ENCODE peak calls at places on chromosomes 12 and 14, in four cellular contexts. W is mesendoderm, U is A549, Z is adrenal gland. X is an unnamed sample.
A peak's percentile ranks its signal among the peaks of the same experiment; 100 is the strongest.

GRCh38 chr12:26196424-26196722 is 1.0 kb downstream of the SSPN start:
- DNase-seq in W (no peak), U (no peak), Z (no peak), X (no peak)

GRCh38 chr12:121536929-121537813 is 43.7 kb downstream of the KDM2B start:
- DNase-seq in W (peak; percentile 52), U (peak; percentile 76), Z (peak; percentile 92), X (peak; percentile 56)

GRCh38 chr14:23573384-23573783 is 5.2 kb downstream of the JPH4 start:
- DNase-seq in W (no peak), U (no peak), Z (no peak), X (no peak)

GRCh38 chr12:110513842-110514241 is 11.7 kb downstream of the RAD9B start:
- DNase-seq in W (no peak), U (no peak), Z (no peak), X (no peak)

GRCh38 chr12:576613-577110 is 86.6 kb downstream of the NINJ2 start:
- DNase-seq in W (no peak), U (no peak), Z (no peak), X (no peak)

GRCh38 chr12:1758887-1759286 is 61.5 kb upstream of the LRTM2 start:
- DNase-seq in W (no peak), U (no peak), Z (no peak), X (no peak)

GRCh38 chr14:51616724-51617409 is 34.8 kb upstream of the FRMD6 start:
- DNase-seq in W (no peak), U (peak; percentile 64), Z (peak; percentile 71), X (no peak)

GRCh38 chr12:71552728-71553501 is 110.7 kb downstream of the ZFC3H1 start:
- DNase-seq in W (peak; percentile 57), U (no peak), Z (no peak), X (no peak)

GRCh38 chr14:68939893-68940613 is 39.0 kb downstream of the ACTN1 start:
- DNase-seq in W (peak; percentile 96), U (peak; percentile 98), Z (peak; percentile 61), X (no peak)

GRCh38 chr12:64392221-64392620 is 1.7 kb upstream of the C12orf56 start:
- DNase-seq in W (peak; percentile 63), U (peak; percentile 74), Z (no peak), X (no peak)

DNA sequence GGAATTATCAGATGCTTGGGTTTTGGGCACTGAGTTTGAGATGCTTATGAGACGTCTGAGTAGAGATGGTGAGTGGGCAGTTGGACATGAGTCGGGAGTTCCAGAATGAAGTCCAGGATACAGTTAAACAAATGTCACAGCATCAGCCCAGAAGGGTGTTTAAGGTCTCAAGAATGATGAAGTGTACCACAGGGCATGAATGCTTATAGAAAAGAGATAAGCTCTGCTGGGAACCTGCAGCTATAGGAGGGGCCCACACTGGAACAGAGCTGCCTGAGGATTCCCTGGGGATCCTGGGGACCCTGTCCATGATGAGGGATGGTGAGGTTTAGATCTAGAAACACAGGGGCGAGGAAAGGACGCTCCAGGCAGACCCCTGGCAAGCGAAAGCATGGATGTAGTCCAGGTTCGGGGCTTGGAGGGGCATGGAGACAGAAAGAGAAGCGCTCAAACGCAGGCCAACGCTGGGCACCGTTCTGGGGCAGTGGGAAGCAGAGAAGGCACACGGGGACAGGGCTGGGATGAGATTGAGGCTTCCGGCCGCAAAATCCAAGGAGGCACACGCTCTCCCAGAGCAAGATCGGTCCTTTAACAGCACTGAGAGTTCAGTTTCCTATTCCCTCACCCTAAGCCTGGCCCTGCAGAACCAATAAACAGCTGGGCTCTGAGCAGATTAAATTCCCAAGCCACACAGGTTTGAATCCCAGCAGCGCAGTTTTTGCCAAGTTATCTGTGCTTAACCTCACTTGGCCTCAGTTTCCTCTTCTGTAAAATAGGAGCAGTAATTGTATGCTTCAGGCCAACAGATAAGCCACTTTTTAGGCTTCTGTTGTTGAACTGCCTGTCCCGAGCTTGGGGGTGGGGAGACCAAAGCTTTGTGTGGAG is 52.9 kb downstream of the EID3 start:
- DNase-seq in W (no peak), U (peak; percentile 70), Z (no peak), X (no peak)
- H3K27ac ChIP-seq in W (no peak overlapping the region), U (peak overlapping the region; percentile 59), Z (no peak overlapping the region), X (no peak overlapping the region)

GRCh38 chr14:88005978-88006851 is 1.3 kb downstream of the GPR65 start:
- DNase-seq in W (no peak), U (no peak), Z (no peak), X (peak; percentile 86)
- H3K27ac ChIP-seq in W (no peak overlapping the region), U (no peak overlapping the region), Z (no peak overlapping the region), X (peak overlapping the region; percentile 95)

GRCh38 chr14:90383126-90383730 is 13.6 kb upstream of the CALM1 start:
- DNase-seq in W (peak; percentile 100), U (peak; percentile 100), Z (peak; percentile 99), X (peak; percentile 96)

GRCh38 chr14:90383731-90384542 is 12.9 kb upstream of the CALM1 start:
- DNase-seq in W (peak; percentile 87), U (no peak), Z (peak; percentile 63), X (peak; percentile 91)

GRCh38 chr14:90381999-90382451 is 14.8 kb upstream of the CALM1 start:
- DNase-seq in W (peak; percentile 80), U (no peak), Z (peak; percentile 45), X (no peak)

GRCh38 chr14:90382491-90383125 is 14.2 kb upstream of the CALM1 start:
- DNase-seq in W (peak; percentile 83), U (peak; percentile 75), Z (peak; percentile 90), X (peak; percentile 80)

GRCh38 chr14:90381011-90381790 is 15.6 kb upstream of the CALM1 start:
- DNase-seq in W (no peak), U (no peak), Z (peak; percentile 24), X (no peak)
- H3K27ac ChIP-seq in W (no peak overlapping the region), U (no peak overlapping the region), Z (no peak overlapping the region), X (no peak overlapping the region)

DNA sequence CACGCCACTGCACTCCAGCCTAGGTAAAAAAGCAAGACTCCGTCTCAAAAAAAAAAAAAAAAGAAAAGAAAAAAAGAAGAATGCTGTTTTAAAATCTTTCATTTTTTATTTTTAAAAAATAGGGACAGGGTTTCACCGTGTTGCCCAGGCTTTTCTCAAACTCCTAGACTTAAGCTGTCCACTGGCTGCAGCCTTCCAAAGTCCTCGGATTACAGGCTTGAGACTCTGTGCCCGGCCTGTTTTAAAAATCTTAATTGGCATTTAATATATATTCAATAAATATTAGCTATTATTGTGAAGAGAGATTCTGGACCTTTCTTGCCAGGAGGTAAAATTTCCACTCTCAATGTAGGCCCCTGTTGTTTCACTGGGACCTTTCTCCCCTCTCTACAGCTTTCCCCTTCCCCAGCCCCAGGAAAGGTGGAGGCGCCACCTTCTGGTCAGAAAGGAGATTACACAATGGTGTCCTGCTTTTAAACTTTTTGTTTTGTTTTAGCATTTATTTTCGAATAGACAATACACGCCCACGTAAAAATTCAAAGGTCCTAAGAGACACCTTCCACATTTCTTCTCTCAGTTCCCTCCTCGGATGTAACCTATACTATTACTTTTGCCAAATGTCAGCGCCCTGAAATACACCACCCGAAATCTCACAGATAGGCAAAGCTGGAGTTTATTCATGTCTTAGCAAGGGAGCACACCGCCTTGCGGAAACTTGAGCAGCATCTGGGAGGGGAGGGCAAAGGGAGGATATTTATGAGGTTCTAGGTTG is 23.8 kb upstream of the PHC1 start:
- DNase-seq in W (peak; percentile 78), U (peak; percentile 51), Z (peak; percentile 49), X (peak; percentile 26)
- H3K27ac ChIP-seq in W (no peak overlapping the region), U (peak overlapping the region; percentile 44), Z (no peak overlapping the region), X (no peak overlapping the region)

GRCh38 chr14:32009636-32010560 is 67.2 kb upstream of the ARHGAP5 start:
- DNase-seq in W (peak; percentile 19), U (peak; percentile 68), Z (no peak), X (no peak)

GRCh38 chr14:32011225-32011624 is 65.9 kb upstream of the ARHGAP5 start:
- DNase-seq in W (no peak), U (no peak), Z (no peak), X (no peak)

GRCh38 chr14:32012062-32012461 is 65.0 kb upstream of the ARHGAP5 start:
- DNase-seq in W (no peak), U (no peak), Z (no peak), X (no peak)

GRCh38 chr14:32009221-32009620 is 67.9 kb upstream of the ARHGAP5 start:
- DNase-seq in W (no peak), U (no peak), Z (no peak), X (no peak)

GRCh38 chr14:32010561-32011188 is 66.4 kb upstream of the ARHGAP5 start:
- DNase-seq in W (peak; percentile 79), U (peak; percentile 95), Z (peak; percentile 42), X (no peak)
- H3K27ac ChIP-seq in W (no peak overlapping the region), U (peak overlapping the region; percentile 92), Z (no peak overlapping the region), X (no peak overlapping the region)

DNA sequence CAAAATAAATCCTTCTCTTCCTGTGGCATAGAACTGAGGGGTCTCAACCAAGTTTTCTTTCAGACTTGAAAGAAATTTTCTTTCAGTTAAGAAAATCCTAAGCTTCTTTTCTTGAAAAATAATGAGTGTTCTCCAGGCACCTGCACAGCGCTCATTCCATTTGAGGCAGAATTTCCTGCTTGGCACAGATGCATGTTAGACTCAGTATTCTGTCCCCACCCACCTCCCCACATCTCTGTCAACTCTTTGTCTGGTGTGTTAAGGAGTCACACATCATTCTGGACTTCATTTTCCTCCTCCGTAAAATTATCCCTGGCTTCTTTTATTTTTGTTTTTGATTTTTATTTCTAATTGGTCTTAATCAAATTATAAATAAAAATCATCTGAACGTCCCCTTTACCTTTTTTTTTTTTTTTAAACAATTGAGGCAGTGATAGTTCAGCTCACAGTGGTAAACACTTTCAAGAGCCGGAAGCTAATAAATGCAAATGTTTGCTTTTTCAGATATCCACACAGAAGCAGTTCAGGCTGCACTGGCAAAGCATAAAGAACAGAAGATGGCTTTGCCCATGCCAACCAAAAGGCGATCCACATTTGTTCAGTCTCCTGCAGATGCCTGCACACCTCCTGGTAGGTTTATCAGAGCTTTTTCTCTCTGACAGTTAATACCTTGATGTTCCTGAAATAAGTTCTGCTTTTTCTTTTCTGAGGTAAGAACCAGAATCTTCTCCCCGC is 104.0 kb upstream of the ATF1 start:
- DNase-seq in W (no peak), U (no peak), Z (no peak), X (no peak)
- H3K27ac ChIP-seq in W (no peak overlapping the region), U (peak overlapping the region; percentile 29), Z (no peak overlapping the region), X (no peak overlapping the region)

GRCh38 chr14:75383721-75384120 is 44.1 kb upstream of the JDP2 start:
- DNase-seq in W (no peak), U (no peak), Z (no peak), X (no peak)
- H3K27ac ChIP-seq in W (no peak overlapping the region), U (no peak overlapping the region), Z (no peak overlapping the region), X (no peak overlapping the region)

GRCh38 chr12:104664368-104664767 is 207.6 kb downstream of the CHST11 start:
- DNase-seq in W (no peak), U (no peak), Z (no peak), X (no peak)
- H3K27ac ChIP-seq in W (no peak overlapping the region), U (peak overlapping the region; percentile 72), Z (no peak overlapping the region), X (no peak overlapping the region)

X was measured in CD4-positive, CD25-positive, alpha-beta regulatory T cell.